ENCODE peak calls at places on chromosome 9, in six cellular contexts. S is IMR-90; D is stimulated activated naive CD4-positive, alpha-beta T cell; X is mucosa of descending colon; J is dorsolateral prefrontal cortex; I is GM12891. E is an unnamed sample.

GRCh38 chr9:130987738-130988399 is 21.1 kb upstream of the LAMC3 start:
- DNase-seq in S (no peak), J (no peak), D (no peak), I (no peak), X (no peak), E (no peak)

GRCh38 chr9:82558855-82559615 is 503.9 kb downstream of the RASEF start:
- DNase-seq in D (no peak), S (peak), J (no peak), I (no peak), X (no peak), E (no peak)

GRCh38 chr9:70021026-70021571 is 22.5 kb upstream of the MAMDC2 start:
- DNase-seq in I (no peak), J (peak), X (no peak), S (peak), D (no peak), E (peak)

GRCh38 chr9:124078641-124079040 is 67.1 kb downstream of the LHX2 start:
- DNase-seq in D (no peak), S (peak), I (no peak), J (no peak), X (no peak), E (peak)

GRCh38 chr9:133233681-133234432 is 24.8 kb upstream of the OBP2B start:
- DNase-seq in S (no peak), I (no peak), D (no peak), X (no peak), J (no peak), E (no peak)

GRCh38 chr9:33102551-33103210 is 26.2 kb upstream of the SMU1 start:
- DNase-seq in D (no peak), X (no peak), I (no peak), S (no peak), J (no peak), E (no peak)

GRCh38 chr9:124354364-124355031 is 60.7 kb downstream of the PSMB7 start:
- DNase-seq in S (no peak), D (no peak), X (no peak), J (no peak), I (no peak), E (no peak)

GRCh38 chr9:38226491-38226951 is 157.5 kb upstream of the SHB start:
- DNase-seq in J (no peak), I (no peak), S (peak), X (no peak), D (no peak), E (no peak)

GRCh38 chr9:100229561-100229960 is 123.2 kb downstream of the TEX10 start:
- DNase-seq in J (no peak), D (no peak), S (no peak), I (no peak), X (no peak), E (no peak)

E was measured in mammary epithelial cell.